ENCODE peak calls at places on chromosomes 6 and 20, in six cellular contexts. A is transverse colon, K is HCT116, S is heart left ventricle, C is GM12891, I is ovary. N is an unnamed sample.
A peak's percentile ranks its signal among the peaks of the same experiment; 100 is the strongest.

GRCh38 chr6:165229216-165229615 is 80.2 kb downstream of the C6orf118 start:
- DNase-seq in S (no peak), I (no peak), K (no peak), C (no peak), A (no peak), N (no peak)

GRCh38 chr6:113763883-113764282 is 93.3 kb upstream of the MARCKS start:
- DNase-seq in C (no peak), S (no peak), I (no peak), K (peak; percentile 22), A (no peak), N (peak; percentile 12)

GRCh38 chr6:111791415-111791814 is 81.8 kb downstream of the FYN start:
- DNase-seq in K (no peak), A (no peak), I (no peak), C (no peak), S (no peak), N (no peak)

GRCh38 chr6:25713802-25714201 is 40.7 kb upstream of the SLC17A4 start:
- DNase-seq in S (no peak), K (no peak), C (no peak), I (no peak), A (no peak), N (no peak)

GRCh38 chr6:1590580-1590979 is 19.1 kb upstream of the FOXC1 start:
- DNase-seq in S (no peak), I (no peak), A (no peak), C (no peak), K (no peak), N (no peak)

GRCh38 chr6:75830959-75831885 is 82.2 kb downstream of the MYO6 start:
- DNase-seq in A (no peak), S (no peak), I (no peak), C (no peak), K (no peak), N (no peak)

GRCh38 chr20:61389077-61389476 is 137.0 kb downstream of the CDH4 start:
- DNase-seq in C (no peak), I (no peak), S (no peak), A (no peak), K (no peak), N (no peak)

GRCh38 chr20:16747291-16747811 is 807 bp upstream of the OTOR start:
- DNase-seq in S (no peak), I (no peak), C (no peak), A (no peak), K (no peak), N (no peak)

GRCh38 chr20:47691632-47692031 is 93.6 kb downstream of the SULF2 start:
- DNase-seq in C (no peak), K (no peak), S (no peak), A (no peak), I (no peak), N (no peak)

GRCh38 chr6:35148167-35148741 is 7.1 kb upstream of the TCP11 start:
- DNase-seq in I (no peak), S (no peak), A (no peak), K (no peak), C (no peak), N (peak; percentile 40)

GRCh38 chr6:69069881-69070280 is 434.8 kb downstream of the ADGRB3 start:
- DNase-seq in A (no peak), S (no peak), I (no peak), C (no peak), K (no peak), N (no peak)

GRCh38 chr20:39070484-39071231 is 108.5 kb downstream of the DHX35 start:
- DNase-seq in K (peak; percentile 23), C (no peak), S (no peak), I (no peak), A (no peak), N (peak; percentile 78)

GRCh38 chr6:9842004-9842720 is 572.7 kb downstream of the TFAP2A start:
- DNase-seq in I (no peak), C (no peak), S (no peak), A (no peak), K (no peak), N (no peak)

GRCh38 chr6:44858998-44859397 is 469.1 kb upstream of the RUNX2 start:
- DNase-seq in A (no peak), K (no peak), C (no peak), S (no peak), I (no peak), N (no peak)

GRCh38 chr6:52635049-52635577 is 35.8 kb upstream of the TMEM14A start:
- DNase-seq in S (no peak), I (no peak), K (no peak), C (no peak), A (no peak), N (no peak)

GRCh38 chr6:32854376-32855178 is 585 bp downstream of the PSMB9 start:
- DNase-seq in K (no peak), A (peak; percentile 66), C (peak; percentile 46), I (peak; percentile 44), S (peak; percentile 58), N (peak; percentile 24)

GRCh38 chr20:19129976-19130612 is 82.3 kb upstream of the SLC24A3 start:
- DNase-seq in C (no peak), K (no peak), S (no peak), I (no peak), A (peak; percentile 72), N (no peak)

GRCh38 chr20:17169575-17170136 is 57.2 kb upstream of the PCSK2 start:
- DNase-seq in C (no peak), A (no peak), K (no peak), S (no peak), I (peak; percentile 78), N (no peak)

DNA sequence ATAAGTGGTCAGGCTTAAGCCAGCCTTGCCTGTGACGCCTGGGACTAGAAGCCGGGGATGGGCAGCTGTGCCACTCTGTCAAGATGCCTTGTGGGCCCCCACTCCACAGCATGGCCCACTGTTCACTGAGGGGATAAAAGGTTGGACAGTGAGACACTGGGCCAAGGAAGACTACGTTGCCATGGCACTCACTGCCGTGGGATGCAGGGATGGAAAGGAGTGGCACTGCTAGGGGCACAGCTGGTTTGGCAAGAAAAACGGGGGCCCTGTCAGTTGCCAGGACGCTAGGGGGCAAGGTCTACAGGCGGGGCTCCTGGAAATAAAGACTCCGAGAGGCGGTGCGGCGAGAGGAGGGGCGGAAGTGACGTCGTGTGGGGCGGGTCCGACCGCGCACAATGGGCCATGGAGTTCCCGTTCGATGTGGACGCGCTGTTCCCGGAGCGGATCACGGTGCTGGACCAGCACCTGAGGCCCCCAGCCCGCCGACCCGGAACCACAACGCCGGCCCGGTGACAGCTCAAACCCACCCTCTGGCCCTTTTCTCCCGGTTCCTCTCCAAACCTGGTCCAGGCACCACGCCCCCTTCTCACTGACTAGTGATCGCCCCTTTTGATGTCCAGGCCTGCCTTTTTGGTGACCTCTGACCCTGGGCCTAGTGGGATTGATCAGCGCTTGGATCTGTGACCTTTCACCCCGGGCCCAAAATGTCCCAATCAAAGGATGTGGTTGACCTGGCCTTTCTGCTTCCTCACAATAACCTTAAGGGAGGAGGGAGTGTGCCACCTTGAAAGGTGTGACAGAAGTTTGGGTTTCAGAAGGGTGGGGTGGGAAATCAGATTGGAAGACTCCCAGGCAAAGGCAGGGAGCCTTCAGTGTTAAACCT is at the start of gene ATAT1:
- DNase-seq in C (peak; percentile 84), I (peak; percentile 91), S (peak; percentile 91), K (peak; percentile 70), A (peak; percentile 96), N (peak; percentile 81)
- TF ChIP-seq POLR2A in C (peak; percentile 84), I (peak; percentile 58), S (peak; percentile 48), K (peak; percentile 60), A (peak; percentile 83), N (peak; percentile 70)

DNA sequence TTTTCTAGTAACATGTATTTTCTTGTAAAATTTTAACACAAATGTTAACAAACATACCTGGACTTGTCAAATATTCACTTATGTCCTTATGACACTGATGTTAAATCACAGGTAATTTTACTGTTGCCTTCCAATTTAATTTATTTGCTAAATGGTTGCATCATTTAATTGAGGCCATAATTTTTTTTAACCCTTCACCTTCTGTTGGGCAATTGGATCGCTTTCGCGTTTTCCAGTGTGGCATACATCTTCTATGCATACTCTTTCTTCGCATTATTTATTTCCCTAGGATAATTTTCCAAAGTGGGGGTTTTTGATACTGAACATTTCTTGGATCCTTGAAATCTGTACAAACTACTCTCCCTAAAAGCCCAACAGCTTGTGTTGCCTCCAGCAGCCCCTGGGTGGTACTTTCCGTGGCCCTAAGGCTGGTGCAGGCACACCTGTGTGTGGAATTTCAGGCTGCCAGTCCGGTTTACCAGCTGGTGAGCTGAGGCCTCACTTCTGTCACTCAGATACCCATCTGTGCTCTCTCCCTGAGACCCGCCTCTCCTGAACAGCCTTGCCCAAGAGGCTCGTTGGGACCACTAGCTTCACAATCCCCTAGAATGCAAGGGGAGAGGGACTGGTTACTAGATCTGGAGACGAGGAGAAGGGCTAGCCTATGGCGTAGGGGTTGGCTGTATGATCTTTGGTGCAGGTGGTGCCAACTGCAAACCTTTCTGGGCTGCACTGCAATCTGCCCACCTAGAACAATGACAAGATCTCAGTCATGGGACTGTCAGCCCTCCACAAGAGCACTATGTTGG is 11.2 kb upstream of the C20orf144 start:
- DNase-seq in K (no peak), C (no peak), A (peak; percentile 64), I (no peak), S (no peak), N (no peak)
- TF ChIP-seq POLR2A in K (no peak), C (no peak), A (no peak), I (no peak), S (no peak), N (no peak)

DNA sequence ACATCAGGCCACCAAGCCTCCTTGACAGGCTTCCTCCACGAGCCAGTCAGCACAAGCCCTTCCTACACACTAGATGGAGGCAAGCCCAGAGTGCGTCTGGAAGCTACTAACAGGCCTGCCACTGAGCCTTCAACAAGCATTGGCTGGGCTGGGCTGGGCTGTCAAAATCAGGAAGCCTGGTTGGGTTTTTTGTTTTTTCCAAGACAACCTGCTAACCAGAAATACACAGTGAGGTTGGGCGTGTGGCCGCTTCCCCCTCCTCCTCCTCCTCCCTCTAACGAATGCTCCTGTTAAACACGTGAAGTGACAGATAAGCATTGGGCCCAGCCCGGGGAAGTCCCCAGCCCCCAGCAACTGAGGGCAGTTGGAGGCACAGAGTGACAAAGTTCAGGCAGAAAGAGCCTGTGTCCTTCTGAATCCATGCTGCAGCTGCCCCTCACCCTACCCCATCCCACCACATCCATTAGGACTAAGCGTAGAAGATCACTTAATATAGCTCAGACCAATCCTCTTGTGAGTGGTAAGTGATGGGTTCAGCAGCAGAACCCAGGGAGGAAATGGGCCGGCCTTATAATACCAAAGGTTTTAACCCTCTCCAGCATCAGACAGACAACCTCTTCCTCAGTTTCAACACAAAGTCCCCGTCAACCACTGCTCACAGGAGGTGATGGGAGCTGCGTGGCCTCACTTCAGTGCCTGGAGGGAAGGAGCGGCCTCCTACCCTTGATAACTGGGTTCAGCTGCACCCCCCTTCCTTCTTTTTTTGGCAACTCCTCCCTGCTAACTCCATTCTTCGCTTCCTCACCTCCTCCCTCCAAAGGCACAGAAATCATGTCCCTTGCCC is 1.1 kb downstream of the NFATC2 start:
- DNase-seq in K (no peak), S (peak; percentile 87), I (peak; percentile 61), A (peak; percentile 76), C (no peak), N (no peak)
- TF ChIP-seq POLR2A in K (no peak), S (no peak), I (no peak), A (no peak), C (no peak), N (no peak)

DNA sequence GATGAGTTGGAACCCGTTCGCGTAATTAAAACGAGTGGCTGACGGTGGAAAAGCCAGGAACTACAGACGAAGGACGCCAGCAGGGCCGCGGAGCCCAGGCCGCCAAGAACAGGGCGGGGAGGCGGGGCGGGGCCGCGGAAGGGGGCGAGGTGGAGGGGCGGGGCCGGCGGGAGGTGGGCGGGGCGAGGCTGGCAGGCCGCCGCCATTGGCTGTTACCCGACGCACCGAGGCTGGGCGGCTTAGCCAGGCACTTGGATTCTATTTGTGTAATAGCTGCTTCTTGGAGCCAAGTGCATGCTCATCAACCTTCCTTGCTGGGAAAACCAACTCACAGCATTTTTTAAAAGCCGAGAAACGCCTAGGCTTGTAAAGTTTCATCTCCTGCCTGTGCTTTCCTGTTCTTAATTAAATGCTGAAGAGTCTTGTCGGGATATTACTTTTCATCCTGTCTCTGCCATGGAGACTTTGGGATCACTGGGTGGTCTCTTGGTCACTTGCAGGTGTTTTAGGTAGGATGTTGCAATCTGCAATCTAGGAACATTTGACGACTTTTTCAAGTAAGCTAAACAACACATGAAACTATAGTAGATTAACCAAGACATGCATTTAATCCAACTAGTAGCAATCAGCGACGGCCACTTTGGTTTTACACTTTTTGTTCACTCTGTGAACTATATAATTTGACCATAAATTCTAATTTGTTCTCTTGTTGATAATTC is 245.0 kb downstream of the ARID1B start:
- DNase-seq in K (peak; percentile 31), A (peak; percentile 89), I (peak; percentile 93), C (peak; percentile 75), S (peak; percentile 91), N (peak; percentile 63)
- TF ChIP-seq POLR2A in K (peak; percentile 28), A (no peak), I (no peak), C (no peak), S (no peak), N (peak; percentile 39)